ENCODE peak calls at places on chromosome 5, in ten cellular contexts. One of them, this sample, is unnamed.
A peak's percentile ranks its signal among the peaks of the same experiment; 100 is the strongest.

GRCh38 chr5:143605403-143606005 is 202.0 kb upstream of the NR3C1 start:
- DNase-seq in activated CD4-positive, alpha-beta T cell treated with anti-CD3 and anti-CD28 coated beads, Interleukin-2, amount 50 U/mL, for 1 hour: no peak
- DNase-seq in thyroid gland: no peak
- DNase-seq in cardiac fibroblast: peak; percentile 40
- DNase-seq in stimulated activated effector memory CD8-positive, alpha-beta T cell treated with anti-CD3 and anti-CD28 coated beads, Interleukin-12 subunit alpha, Interleukin-12 subunit beta, amount 100 ng/mL, for 72 hours: peak; percentile 84
- DNase-seq in GOT3: no peak
- DNase-seq in neural progenitor cell: no peak
- DNase-seq in stimulated activated CD4-positive, alpha-beta T cell treated with anti-CD3 and anti-CD28 coated beads, Interleukin-2, amount 100 ng/mL, for 48 hours: no peak
- DNase-seq in GM12891: no peak
- DNase-seq in HT1080: peak; percentile 41
- DNase-seq in this sample: peak; percentile 15

GRCh38 chr5:130912088-130912487 is 253.0 kb downstream of the HINT1 start:
- DNase-seq in HT1080: no peak
- DNase-seq in thyroid gland: no peak
- DNase-seq in stimulated activated CD4-positive, alpha-beta T cell treated with anti-CD3 and anti-CD28 coated beads, Interleukin-2, amount 100 ng/mL, for 48 hours: no peak
- DNase-seq in GM12891: no peak
- DNase-seq in activated CD4-positive, alpha-beta T cell treated with anti-CD3 and anti-CD28 coated beads, Interleukin-2, amount 50 U/mL, for 1 hour: no peak
- DNase-seq in stimulated activated effector memory CD8-positive, alpha-beta T cell treated with anti-CD3 and anti-CD28 coated beads, Interleukin-12 subunit alpha, Interleukin-12 subunit beta, amount 100 ng/mL, for 72 hours: no peak
- DNase-seq in GOT3: no peak
- DNase-seq in cardiac fibroblast: peak; percentile 5
- DNase-seq in neural progenitor cell: peak; percentile 9
- DNase-seq in this sample: no peak

GRCh38 chr5:128537306-128537998 is 593 bp downstream of the FBN2 start:
- DNase-seq in stimulated activated CD4-positive, alpha-beta T cell treated with anti-CD3 and anti-CD28 coated beads, Interleukin-2, amount 100 ng/mL, for 48 hours: no peak
- DNase-seq in neural progenitor cell: peak; percentile 73
- DNase-seq in activated CD4-positive, alpha-beta T cell treated with anti-CD3 and anti-CD28 coated beads, Interleukin-2, amount 50 U/mL, for 1 hour: no peak
- DNase-seq in GM12891: peak; percentile 9
- DNase-seq in thyroid gland: peak; percentile 27
- DNase-seq in GOT3: no peak
- DNase-seq in cardiac fibroblast: peak; percentile 66
- DNase-seq in stimulated activated effector memory CD8-positive, alpha-beta T cell treated with anti-CD3 and anti-CD28 coated beads, Interleukin-12 subunit alpha, Interleukin-12 subunit beta, amount 100 ng/mL, for 72 hours: no peak
- DNase-seq in HT1080: peak; percentile 45
- DNase-seq in this sample: no peak

GRCh38 chr5:141785135-141785534 is 93.1 kb downstream of the PCDH1 start:
- DNase-seq in GM12891: no peak
- DNase-seq in stimulated activated effector memory CD8-positive, alpha-beta T cell treated with anti-CD3 and anti-CD28 coated beads, Interleukin-12 subunit alpha, Interleukin-12 subunit beta, amount 100 ng/mL, for 72 hours: no peak
- DNase-seq in cardiac fibroblast: no peak
- DNase-seq in neural progenitor cell: no peak
- DNase-seq in thyroid gland: peak; percentile 27
- DNase-seq in activated CD4-positive, alpha-beta T cell treated with anti-CD3 and anti-CD28 coated beads, Interleukin-2, amount 50 U/mL, for 1 hour: no peak
- DNase-seq in stimulated activated CD4-positive, alpha-beta T cell treated with anti-CD3 and anti-CD28 coated beads, Interleukin-2, amount 100 ng/mL, for 48 hours: no peak
- DNase-seq in HT1080: no peak
- DNase-seq in GOT3: no peak
- DNase-seq in this sample: no peak

GRCh38 chr5:110086658-110087388 is 397.1 kb downstream of the MAN2A1 start:
- DNase-seq in activated CD4-positive, alpha-beta T cell treated with anti-CD3 and anti-CD28 coated beads, Interleukin-2, amount 50 U/mL, for 1 hour: no peak
- DNase-seq in GOT3: peak; percentile 64
- DNase-seq in cardiac fibroblast: peak; percentile 78
- DNase-seq in thyroid gland: no peak
- DNase-seq in neural progenitor cell: no peak
- DNase-seq in HT1080: peak; percentile 74
- DNase-seq in stimulated activated effector memory CD8-positive, alpha-beta T cell treated with anti-CD3 and anti-CD28 coated beads, Interleukin-12 subunit alpha, Interleukin-12 subunit beta, amount 100 ng/mL, for 72 hours: peak; percentile 66
- DNase-seq in stimulated activated CD4-positive, alpha-beta T cell treated with anti-CD3 and anti-CD28 coated beads, Interleukin-2, amount 100 ng/mL, for 48 hours: peak; percentile 32
- DNase-seq in GM12891: no peak
- DNase-seq in this sample: no peak

GRCh38 chr5:55456216-55456895 is 78.4 kb downstream of the PLPP1 start:
- DNase-seq in GM12891: no peak
- DNase-seq in HT1080: peak; percentile 49
- DNase-seq in stimulated activated CD4-positive, alpha-beta T cell treated with anti-CD3 and anti-CD28 coated beads, Interleukin-2, amount 100 ng/mL, for 48 hours: no peak
- DNase-seq in thyroid gland: no peak
- DNase-seq in GOT3: no peak
- DNase-seq in stimulated activated effector memory CD8-positive, alpha-beta T cell treated with anti-CD3 and anti-CD28 coated beads, Interleukin-12 subunit alpha, Interleukin-12 subunit beta, amount 100 ng/mL, for 72 hours: no peak
- DNase-seq in neural progenitor cell: no peak
- DNase-seq in activated CD4-positive, alpha-beta T cell treated with anti-CD3 and anti-CD28 coated beads, Interleukin-2, amount 50 U/mL, for 1 hour: no peak
- DNase-seq in cardiac fibroblast: no peak
- DNase-seq in this sample: no peak

GRCh38 chr5:117713585-117714198 is 1139.1 kb upstream of the SEMA6A start:
- DNase-seq in GM12891: no peak
- DNase-seq in neural progenitor cell: no peak
- DNase-seq in GOT3: no peak
- DNase-seq in stimulated activated CD4-positive, alpha-beta T cell treated with anti-CD3 and anti-CD28 coated beads, Interleukin-2, amount 100 ng/mL, for 48 hours: no peak
- DNase-seq in activated CD4-positive, alpha-beta T cell treated with anti-CD3 and anti-CD28 coated beads, Interleukin-2, amount 50 U/mL, for 1 hour: no peak
- DNase-seq in cardiac fibroblast: peak; percentile 7
- DNase-seq in thyroid gland: no peak
- DNase-seq in HT1080: no peak
- DNase-seq in stimulated activated effector memory CD8-positive, alpha-beta T cell treated with anti-CD3 and anti-CD28 coated beads, Interleukin-12 subunit alpha, Interleukin-12 subunit beta, amount 100 ng/mL, for 72 hours: no peak
- DNase-seq in this sample: no peak

GRCh38 chr5:134079748-134080581 is 34.5 kb upstream of the TCF7 start:
- DNase-seq in GM12891: no peak
- DNase-seq in GOT3: no peak
- DNase-seq in stimulated activated effector memory CD8-positive, alpha-beta T cell treated with anti-CD3 and anti-CD28 coated beads, Interleukin-12 subunit alpha, Interleukin-12 subunit beta, amount 100 ng/mL, for 72 hours: no peak
- DNase-seq in stimulated activated CD4-positive, alpha-beta T cell treated with anti-CD3 and anti-CD28 coated beads, Interleukin-2, amount 100 ng/mL, for 48 hours: no peak
- DNase-seq in cardiac fibroblast: no peak
- DNase-seq in activated CD4-positive, alpha-beta T cell treated with anti-CD3 and anti-CD28 coated beads, Interleukin-2, amount 50 U/mL, for 1 hour: peak; percentile 74
- DNase-seq in HT1080: no peak
- DNase-seq in thyroid gland: no peak
- DNase-seq in neural progenitor cell: no peak
- DNase-seq in this sample: peak; percentile 35

GRCh38 chr5:90932052-90932699 is 373.6 kb downstream of the ADGRV1 start:
- DNase-seq in GOT3: no peak
- DNase-seq in stimulated activated effector memory CD8-positive, alpha-beta T cell treated with anti-CD3 and anti-CD28 coated beads, Interleukin-12 subunit alpha, Interleukin-12 subunit beta, amount 100 ng/mL, for 72 hours: no peak
- DNase-seq in stimulated activated CD4-positive, alpha-beta T cell treated with anti-CD3 and anti-CD28 coated beads, Interleukin-2, amount 100 ng/mL, for 48 hours: peak; percentile 41
- DNase-seq in activated CD4-positive, alpha-beta T cell treated with anti-CD3 and anti-CD28 coated beads, Interleukin-2, amount 50 U/mL, for 1 hour: no peak
- DNase-seq in GM12891: peak; percentile 21
- DNase-seq in thyroid gland: peak; percentile 53
- DNase-seq in HT1080: peak; percentile 58
- DNase-seq in neural progenitor cell: peak; percentile 80
- DNase-seq in cardiac fibroblast: peak; percentile 80
- DNase-seq in this sample: no peak

GRCh38 chr5:159061834-159062530 is 37.7 kb downstream of the EBF1 start:
- DNase-seq in stimulated activated CD4-positive, alpha-beta T cell treated with anti-CD3 and anti-CD28 coated beads, Interleukin-2, amount 100 ng/mL, for 48 hours: no peak
- DNase-seq in cardiac fibroblast: no peak
- DNase-seq in GOT3: no peak
- DNase-seq in HT1080: no peak
- DNase-seq in thyroid gland: no peak
- DNase-seq in GM12891: no peak
- DNase-seq in stimulated activated effector memory CD8-positive, alpha-beta T cell treated with anti-CD3 and anti-CD28 coated beads, Interleukin-12 subunit alpha, Interleukin-12 subunit beta, amount 100 ng/mL, for 72 hours: no peak
- DNase-seq in neural progenitor cell: peak; percentile 96
- DNase-seq in activated CD4-positive, alpha-beta T cell treated with anti-CD3 and anti-CD28 coated beads, Interleukin-2, amount 50 U/mL, for 1 hour: no peak
- DNase-seq in this sample: no peak

GRCh38 chr5:8057764-8058163 is 188.8 kb downstream of the MTRR start:
- DNase-seq in GOT3: no peak
- DNase-seq in GM12891: no peak
- DNase-seq in neural progenitor cell: no peak
- DNase-seq in thyroid gland: peak; percentile 45
- DNase-seq in HT1080: peak; percentile 49
- DNase-seq in stimulated activated CD4-positive, alpha-beta T cell treated with anti-CD3 and anti-CD28 coated beads, Interleukin-2, amount 100 ng/mL, for 48 hours: no peak
- DNase-seq in stimulated activated effector memory CD8-positive, alpha-beta T cell treated with anti-CD3 and anti-CD28 coated beads, Interleukin-12 subunit alpha, Interleukin-12 subunit beta, amount 100 ng/mL, for 72 hours: no peak
- DNase-seq in activated CD4-positive, alpha-beta T cell treated with anti-CD3 and anti-CD28 coated beads, Interleukin-2, amount 50 U/mL, for 1 hour: no peak
- DNase-seq in cardiac fibroblast: peak; percentile 33
- DNase-seq in this sample: no peak

GRCh38 chr5:106376522-106376921 is 1294.2 kb downstream of the EFNA5 start:
- DNase-seq in thyroid gland: no peak
- DNase-seq in neural progenitor cell: no peak
- DNase-seq in activated CD4-positive, alpha-beta T cell treated with anti-CD3 and anti-CD28 coated beads, Interleukin-2, amount 50 U/mL, for 1 hour: no peak
- DNase-seq in GM12891: no peak
- DNase-seq in HT1080: peak; percentile 80
- DNase-seq in stimulated activated effector memory CD8-positive, alpha-beta T cell treated with anti-CD3 and anti-CD28 coated beads, Interleukin-12 subunit alpha, Interleukin-12 subunit beta, amount 100 ng/mL, for 72 hours: no peak
- DNase-seq in cardiac fibroblast: peak; percentile 5
- DNase-seq in GOT3: no peak
- DNase-seq in stimulated activated CD4-positive, alpha-beta T cell treated with anti-CD3 and anti-CD28 coated beads, Interleukin-2, amount 100 ng/mL, for 48 hours: no peak
- DNase-seq in this sample: no peak

GRCh38 chr5:109455598-109456096 is 45.9 kb upstream of the PJA2 start:
- DNase-seq in stimulated activated effector memory CD8-positive, alpha-beta T cell treated with anti-CD3 and anti-CD28 coated beads, Interleukin-12 subunit alpha, Interleukin-12 subunit beta, amount 100 ng/mL, for 72 hours: peak; percentile 62
- DNase-seq in neural progenitor cell: no peak
- DNase-seq in stimulated activated CD4-positive, alpha-beta T cell treated with anti-CD3 and anti-CD28 coated beads, Interleukin-2, amount 100 ng/mL, for 48 hours: no peak
- DNase-seq in HT1080: peak; percentile 100
- DNase-seq in activated CD4-positive, alpha-beta T cell treated with anti-CD3 and anti-CD28 coated beads, Interleukin-2, amount 50 U/mL, for 1 hour: no peak
- DNase-seq in cardiac fibroblast: peak; percentile 98
- DNase-seq in GOT3: peak; percentile 62
- DNase-seq in thyroid gland: peak; percentile 55
- DNase-seq in GM12891: peak; percentile 29
- DNase-seq in this sample: no peak

GRCh38 chr5:110371011-110371724 is 355.3 kb downstream of the TMEM232 start:
- DNase-seq in GM12891: no peak
- DNase-seq in neural progenitor cell: no peak
- DNase-seq in stimulated activated CD4-positive, alpha-beta T cell treated with anti-CD3 and anti-CD28 coated beads, Interleukin-2, amount 100 ng/mL, for 48 hours: no peak
- DNase-seq in stimulated activated effector memory CD8-positive, alpha-beta T cell treated with anti-CD3 and anti-CD28 coated beads, Interleukin-12 subunit alpha, Interleukin-12 subunit beta, amount 100 ng/mL, for 72 hours: no peak
- DNase-seq in thyroid gland: peak; percentile 42
- DNase-seq in cardiac fibroblast: no peak
- DNase-seq in activated CD4-positive, alpha-beta T cell treated with anti-CD3 and anti-CD28 coated beads, Interleukin-2, amount 50 U/mL, for 1 hour: no peak
- DNase-seq in HT1080: no peak
- DNase-seq in GOT3: no peak
- DNase-seq in this sample: no peak